ENCODE peak calls at places on chromosomes 13 and 19, in six cellular contexts. U, K, N, T, G and Z are unnamed samples.
A peak's percentile ranks its signal among the peaks of the same experiment; 100 is the strongest.

GRCh38 chr13:50801087-50801931 is 42.2 kb downstream of the DLEU7 start:
- DNase-seq in U (peak; percentile 72), K (peak; percentile 76), N (peak; percentile 77), T (peak; percentile 27), G (peak; percentile 76), Z (peak; percentile 64)

GRCh38 chr13:23870356-23871146 is 18.6 kb downstream of the MIPEP start:
- DNase-seq in U (no peak), K (no peak), N (no peak), T (no peak), G (no peak), Z (no peak)

GRCh38 chr19:1871630-1872029 is 8.3 kb upstream of the KLF16 start:
- DNase-seq in U (no peak), K (no peak), N (no peak), T (no peak), G (no peak), Z (peak; percentile 19)

GRCh38 chr19:38559428-38560401 is 58.0 kb downstream of the MAP4K1 start:
- DNase-seq in U (no peak), K (no peak), N (no peak), T (no peak), G (no peak), Z (no peak)

GRCh38 chr19:38306236-38306635 is 2.2 kb downstream of the C19orf33 start:
- DNase-seq in U (no peak), K (no peak), N (no peak), T (no peak), G (no peak), Z (no peak)

GRCh38 chr19:38039966-38040365 is 133.0 kb downstream of the SIPA1L3 start:
- DNase-seq in U (peak; percentile 99), K (no peak), N (no peak), T (no peak), G (peak; percentile 95), Z (no peak)

GRCh38 chr19:50557009-50557613 is 11.1 kb downstream of the LRRC4B start:
- DNase-seq in U (no peak), K (no peak), N (peak; percentile 49), T (no peak), G (no peak), Z (no peak)

GRCh38 chr13:71625694-71626093 is 241.3 kb downstream of the DACH1 start:
- DNase-seq in U (peak; percentile 92), K (no peak), N (no peak), T (no peak), G (peak; percentile 84), Z (no peak)

GRCh38 chr13:41361501-41361900 is 50.4 kb downstream of the NAA16 start:
- DNase-seq in U (peak; percentile 19), K (no peak), N (no peak), T (no peak), G (peak; percentile 41), Z (no peak)

GRCh38 chr19:3623716-3624115 is 2.9 kb downstream of the CACTIN start:
- DNase-seq in U (no peak), K (no peak), N (no peak), T (no peak), G (no peak), Z (no peak)

GRCh38 chr13:101090287-101090686 is 326.0 kb downstream of the NALCN start:
- DNase-seq in U (no peak), K (no peak), N (no peak), T (no peak), G (no peak), Z (no peak)

GRCh38 chr13:52459668-52460067 is 4.4 kb downstream of the CKAP2 start:
- DNase-seq in U (peak; percentile 86), K (no peak), N (no peak), T (no peak), G (peak; percentile 57), Z (no peak)

GRCh38 chr19:16285769-16286564 is 38.7 kb upstream of the KLF2 start:
- DNase-seq in U (no peak), K (peak; percentile 8), N (peak; percentile 61), T (no peak), G (no peak), Z (no peak)

GRCh38 chr13:46165485-46166220 is 16.3 kb downstream of the LCP1 start:
- DNase-seq in U (no peak), K (no peak), N (no peak), T (no peak), G (no peak), Z (no peak)
- H3K14ac ChIP-seq in U (no peak overlapping the region), K (no peak overlapping the region), N (no peak overlapping the region), T (no peak overlapping the region), G (no peak overlapping the region), Z (no peak overlapping the region)

GRCh38 chr13:110531671-110532083 is 29.8 kb downstream of the RAB20 start:
- DNase-seq in U (no peak), K (no peak), N (no peak), T (no peak), G (no peak), Z (no peak)

GRCh38 chr13:110528911-110529310 is 32.6 kb downstream of the RAB20 start:
- DNase-seq in U (no peak), K (no peak), N (no peak), T (no peak), G (no peak), Z (no peak)

GRCh38 chr13:110528371-110528770 is 33.2 kb downstream of the RAB20 start:
- DNase-seq in U (peak; percentile 64), K (no peak), N (no peak), T (peak; percentile 77), G (peak; percentile 80), Z (no peak)

GRCh38 chr13:110529522-110530311 is 31.8 kb downstream of the RAB20 start:
- DNase-seq in U (no peak), K (no peak), N (no peak), T (no peak), G (no peak), Z (no peak)

DNA sequence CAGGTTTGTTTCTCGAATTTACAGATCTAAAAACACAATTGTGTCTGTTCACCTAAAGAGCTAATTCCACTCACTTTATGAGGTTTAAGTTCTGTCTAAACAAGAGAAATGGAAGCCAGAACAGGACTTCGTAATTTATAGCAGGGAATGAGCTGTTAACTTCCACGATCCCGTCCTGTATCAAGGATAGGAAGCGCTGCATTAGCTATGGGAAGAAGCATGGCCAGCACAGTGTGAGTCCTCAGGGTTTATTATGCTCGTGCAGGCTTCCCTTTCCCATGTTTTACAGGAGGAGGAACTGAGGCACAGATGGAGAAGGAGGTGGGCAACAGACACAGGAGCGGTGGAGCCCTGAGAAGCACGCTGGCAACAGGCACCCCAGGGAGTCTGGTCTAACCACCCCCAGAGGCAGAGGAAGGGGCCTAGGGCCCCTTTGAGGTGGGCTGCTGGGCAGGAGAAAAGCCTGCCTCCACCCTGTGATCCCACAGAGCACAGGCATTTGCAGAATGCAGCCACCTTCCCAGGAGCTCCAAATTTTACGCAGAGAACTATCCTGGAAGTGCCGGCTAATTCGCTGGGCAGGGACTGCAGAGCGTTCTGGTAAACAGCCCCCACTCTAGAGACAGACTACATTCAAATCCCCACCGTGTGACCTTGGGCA is 30.6 kb downstream of the RAB20 start:
- DNase-seq in U (no peak), K (no peak), N (no peak), T (no peak), G (no peak), Z (no peak)
- H3K14ac ChIP-seq in U (no peak overlapping the region), K (no peak overlapping the region), N (no peak overlapping the region), T (peak overlapping the region; percentile 72), G (no peak overlapping the region), Z (no peak overlapping the region)

GRCh38 chr13:108902557-108903155 is 273.2 kb downstream of the MYO16 start:
- DNase-seq in U (no peak), K (no peak), N (no peak), T (no peak), G (no peak), Z (no peak)
- H3K14ac ChIP-seq in U (no peak overlapping the region), K (no peak overlapping the region), N (no peak overlapping the region), T (no peak overlapping the region), G (no peak overlapping the region), Z (no peak overlapping the region)

GRCh38 chr13:79654520-79654919 is 173.6 kb downstream of the NDFIP2 start:
- DNase-seq in U (no peak), K (no peak), N (no peak), T (peak; percentile 58), G (no peak), Z (no peak)
- H3K14ac ChIP-seq in U (no peak overlapping the region), K (no peak overlapping the region), N (no peak overlapping the region), T (no peak overlapping the region), G (no peak overlapping the region), Z (no peak overlapping the region)